ENCODE peak calls at places on chromosomes 7 and 10, in eight cellular contexts. One of them, this sample, is unnamed.

GRCh38 chr10:86327954-86328705 is 38.5 kb downstream of the GRID1 start:
- DNase-seq in BJ: no peak
- DNase-seq in AG04450: no peak
- DNase-seq in B cell: no peak
- DNase-seq in PC-3: no peak
- DNase-seq in OCI-LY7: no peak
- DNase-seq in transverse colon: no peak
- DNase-seq in mesothelial cell of epicardium: no peak
- DNase-seq in this sample: no peak

GRCh38 chr10:50794490-50794889 is 54.8 kb downstream of the ASAH2B start:
- DNase-seq in BJ: no peak
- DNase-seq in AG04450: no peak
- DNase-seq in B cell: no peak
- DNase-seq in PC-3: peak
- DNase-seq in OCI-LY7: no peak
- DNase-seq in transverse colon: no peak
- DNase-seq in mesothelial cell of epicardium: no peak
- DNase-seq in this sample: no peak

GRCh38 chr10:49610015-49610734 is at the start of gene SLC18A3:
- DNase-seq in BJ: no peak
- DNase-seq in AG04450: no peak
- DNase-seq in B cell: no peak
- DNase-seq in PC-3: no peak
- DNase-seq in OCI-LY7: no peak
- DNase-seq in transverse colon: no peak
- DNase-seq in mesothelial cell of epicardium: no peak
- DNase-seq in this sample: peak

GRCh38 chr10:34121974-34122282 is 693.2 kb downstream of the PARD3 start:
- DNase-seq in BJ: no peak
- DNase-seq in AG04450: peak
- DNase-seq in B cell: no peak
- DNase-seq in PC-3: peak
- DNase-seq in OCI-LY7: no peak
- DNase-seq in transverse colon: no peak
- DNase-seq in mesothelial cell of epicardium: no peak
- DNase-seq in this sample: no peak

GRCh38 chr10:22294694-22295093 is 21.5 kb upstream of the COMMD3 start:
- DNase-seq in BJ: no peak
- DNase-seq in AG04450: no peak
- DNase-seq in B cell: no peak
- DNase-seq in PC-3: no peak
- DNase-seq in OCI-LY7: no peak
- DNase-seq in transverse colon: no peak
- DNase-seq in mesothelial cell of epicardium: no peak
- DNase-seq in this sample: no peak

GRCh38 chr10:86599729-86600128 is 54.6 kb upstream of the OPN4 start:
- DNase-seq in BJ: no peak
- DNase-seq in AG04450: no peak
- DNase-seq in B cell: no peak
- DNase-seq in PC-3: no peak
- DNase-seq in OCI-LY7: peak
- DNase-seq in transverse colon: peak
- DNase-seq in mesothelial cell of epicardium: no peak
- DNase-seq in this sample: no peak

GRCh38 chr7:27873981-27874957 is 134.3 kb downstream of the TAX1BP1 start:
- DNase-seq in BJ: no peak
- DNase-seq in AG04450: no peak
- DNase-seq in B cell: no peak
- DNase-seq in PC-3: peak
- DNase-seq in OCI-LY7: no peak
- DNase-seq in transverse colon: peak
- DNase-seq in mesothelial cell of epicardium: no peak
- DNase-seq in this sample: no peak

GRCh38 chr7:151137841-151138540 is 29.5 kb downstream of the GBX1 start:
- DNase-seq in BJ: no peak
- DNase-seq in AG04450: no peak
- DNase-seq in B cell: no peak
- DNase-seq in PC-3: no peak
- DNase-seq in OCI-LY7: no peak
- DNase-seq in transverse colon: no peak
- DNase-seq in mesothelial cell of epicardium: no peak
- DNase-seq in this sample: peak

GRCh38 chr7:134122980-134123379 is 4.2 kb upstream of the LRGUK start:
- DNase-seq in BJ: no peak
- DNase-seq in AG04450: no peak
- DNase-seq in B cell: no peak
- DNase-seq in PC-3: no peak
- DNase-seq in OCI-LY7: no peak
- DNase-seq in transverse colon: no peak
- DNase-seq in mesothelial cell of epicardium: no peak
- DNase-seq in this sample: no peak

GRCh38 chr7:11212080-11212711 is 238.5 kb downstream of the PHF14 start:
- DNase-seq in BJ: no peak
- DNase-seq in AG04450: peak
- DNase-seq in B cell: peak
- DNase-seq in PC-3: peak
- DNase-seq in OCI-LY7: peak
- DNase-seq in transverse colon: peak
- DNase-seq in mesothelial cell of epicardium: peak
- DNase-seq in this sample: peak

GRCh38 chr7:146053492-146053891 is 63.1 kb upstream of the CNTNAP2 start:
- DNase-seq in BJ: no peak
- DNase-seq in AG04450: no peak
- DNase-seq in B cell: no peak
- DNase-seq in PC-3: peak
- DNase-seq in OCI-LY7: no peak
- DNase-seq in transverse colon: no peak
- DNase-seq in mesothelial cell of epicardium: no peak
- DNase-seq in this sample: no peak

DNA sequence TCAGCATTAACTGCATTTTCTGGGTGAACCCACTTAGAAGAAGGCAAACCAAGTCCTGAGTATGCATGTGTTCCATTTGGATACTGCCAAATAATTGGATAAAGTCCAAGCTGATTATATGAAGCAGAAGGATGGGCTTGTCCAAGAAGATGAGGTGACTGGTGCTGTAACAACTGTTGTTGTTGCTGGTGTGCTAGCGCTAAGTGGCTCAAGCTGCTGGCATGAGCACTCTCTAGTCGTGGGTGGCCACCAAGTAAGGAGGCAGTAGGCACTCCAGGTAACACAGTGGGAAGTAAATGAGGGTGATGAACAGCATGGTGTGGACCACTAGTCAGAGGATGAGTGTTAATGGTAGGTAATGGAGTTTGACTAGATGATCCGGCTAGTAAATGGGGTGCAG is 80.4 kb downstream of the NRBF2 start:
- DNase-seq in BJ: no peak
- DNase-seq in AG04450: no peak
- DNase-seq in B cell: no peak
- DNase-seq in PC-3: no peak
- DNase-seq in OCI-LY7: no peak
- DNase-seq in transverse colon: no peak
- DNase-seq in mesothelial cell of epicardium: no peak
- DNase-seq in this sample: no peak
- TF ChIP-seq CTCF in BJ: no peak
- TF ChIP-seq CTCF in AG04450: no peak
- TF ChIP-seq CTCF in B cell: no peak
- TF ChIP-seq CTCF in PC-3: no peak
- TF ChIP-seq CTCF in OCI-LY7: no peak
- TF ChIP-seq CTCF in transverse colon: no peak
- TF ChIP-seq CTCF in mesothelial cell of epicardium: no peak
- TF ChIP-seq CTCF in this sample: no peak

DNA sequence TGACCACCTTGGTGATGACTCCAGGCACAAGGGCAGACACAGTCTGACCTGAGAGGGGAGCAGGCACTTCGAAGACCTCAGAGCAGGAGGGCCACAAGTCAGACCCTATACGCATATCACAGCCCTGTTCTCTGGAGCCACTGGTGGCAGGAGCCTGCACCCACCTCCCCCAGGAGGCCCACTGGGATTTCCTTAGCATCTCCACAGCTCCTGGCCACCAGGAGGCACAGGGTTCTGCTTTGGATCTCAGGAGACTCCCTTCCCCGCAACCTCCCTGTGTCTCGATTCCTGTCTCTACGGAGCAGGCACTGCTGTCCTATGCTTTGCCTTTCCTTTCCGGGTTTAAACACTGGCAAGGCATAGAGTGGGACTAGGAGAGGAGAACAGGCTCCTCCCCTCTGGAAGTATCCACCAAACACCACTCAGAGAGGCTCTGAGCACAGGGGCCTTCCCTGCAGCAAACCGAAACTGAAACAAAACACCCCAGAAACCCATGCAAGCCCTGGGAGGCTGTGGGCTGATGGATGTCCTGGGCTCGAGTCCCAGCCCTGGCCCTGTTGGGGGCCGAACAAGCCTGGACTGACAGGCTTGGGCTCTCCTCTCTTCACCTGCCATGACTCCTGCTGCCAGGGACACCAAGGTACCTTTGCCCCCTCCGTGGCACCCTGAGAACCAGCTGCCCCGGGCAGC is 166.3 kb downstream of the NEURL1 start:
- DNase-seq in BJ: peak
- DNase-seq in AG04450: peak
- DNase-seq in B cell: peak
- DNase-seq in PC-3: no peak
- DNase-seq in OCI-LY7: no peak
- DNase-seq in transverse colon: peak
- DNase-seq in mesothelial cell of epicardium: no peak
- DNase-seq in this sample: peak
- TF ChIP-seq CTCF in BJ: peak
- TF ChIP-seq CTCF in AG04450: peak
- TF ChIP-seq CTCF in B cell: no peak
- TF ChIP-seq CTCF in PC-3: no peak
- TF ChIP-seq CTCF in OCI-LY7: no peak
- TF ChIP-seq CTCF in transverse colon: no peak
- TF ChIP-seq CTCF in mesothelial cell of epicardium: no peak
- TF ChIP-seq CTCF in this sample: no peak

DNA sequence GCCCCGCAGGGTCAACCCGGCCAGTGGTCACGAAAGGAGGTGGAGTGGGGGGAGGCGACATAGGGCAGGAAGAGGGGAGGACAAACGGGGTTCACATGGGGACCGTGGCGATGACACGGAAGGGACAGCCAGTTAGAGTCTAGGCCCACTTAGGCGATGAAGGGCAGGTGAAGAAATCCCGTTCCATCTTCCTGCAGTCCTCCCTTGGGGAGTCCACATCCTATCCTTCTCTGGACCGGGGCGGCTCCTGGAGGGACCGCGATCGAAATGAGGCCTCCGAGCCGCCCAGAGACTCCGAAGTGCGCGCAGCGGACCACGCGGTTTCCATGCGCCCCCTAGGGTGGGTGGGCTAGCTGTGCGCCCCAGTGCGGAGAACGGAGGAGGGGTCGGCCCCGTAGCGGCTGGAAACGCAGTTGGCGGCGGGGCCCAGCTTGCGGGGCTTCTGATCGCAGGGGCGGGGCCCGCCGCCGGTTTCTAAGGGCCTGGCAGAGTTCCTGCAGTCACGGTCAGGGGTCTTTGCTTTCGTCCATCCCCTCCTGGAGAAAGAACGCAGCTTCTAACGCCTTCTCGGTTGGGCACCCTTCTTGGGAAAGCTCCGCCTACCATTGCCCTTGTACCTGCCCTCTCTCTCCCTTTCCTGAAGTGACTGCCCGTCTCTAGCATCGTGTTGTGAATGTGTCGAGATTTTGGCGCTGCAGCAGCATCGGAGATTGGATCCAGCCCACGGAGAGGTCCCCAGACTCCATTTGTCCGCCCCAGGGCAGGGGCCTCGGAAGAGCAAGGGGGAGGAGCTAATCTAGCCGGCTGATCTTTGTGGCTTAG is 17.9 kb upstream of the TMEM225B start:
- DNase-seq in BJ: no peak
- DNase-seq in AG04450: no peak
- DNase-seq in B cell: peak
- DNase-seq in PC-3: no peak
- DNase-seq in OCI-LY7: no peak
- DNase-seq in transverse colon: peak
- DNase-seq in mesothelial cell of epicardium: peak
- DNase-seq in this sample: peak
- TF ChIP-seq CTCF in BJ: peak
- TF ChIP-seq CTCF in AG04450: peak
- TF ChIP-seq CTCF in B cell: peak
- TF ChIP-seq CTCF in PC-3: no peak
- TF ChIP-seq CTCF in OCI-LY7: peak
- TF ChIP-seq CTCF in transverse colon: peak
- TF ChIP-seq CTCF in mesothelial cell of epicardium: peak
- TF ChIP-seq CTCF in this sample: peak

GRCh38 chr7:94183289-94183749 is 179.2 kb upstream of the BET1 start:
- DNase-seq in BJ: peak
- DNase-seq in AG04450: peak
- DNase-seq in B cell: no peak
- DNase-seq in PC-3: peak
- DNase-seq in OCI-LY7: no peak
- DNase-seq in transverse colon: no peak
- DNase-seq in mesothelial cell of epicardium: no peak
- DNase-seq in this sample: no peak
- TF ChIP-seq CTCF in BJ: peak
- TF ChIP-seq CTCF in AG04450: peak
- TF ChIP-seq CTCF in B cell: no peak
- TF ChIP-seq CTCF in PC-3: no peak
- TF ChIP-seq CTCF in OCI-LY7: no peak
- TF ChIP-seq CTCF in transverse colon: no peak
- TF ChIP-seq CTCF in mesothelial cell of epicardium: no peak
- TF ChIP-seq CTCF in this sample: no peak

GRCh38 chr10:81843042-81843441 is 32.0 kb upstream of the NRG3 start:
- DNase-seq in BJ: no peak
- DNase-seq in AG04450: no peak
- DNase-seq in B cell: no peak
- DNase-seq in PC-3: no peak
- DNase-seq in OCI-LY7: no peak
- DNase-seq in transverse colon: no peak
- DNase-seq in mesothelial cell of epicardium: no peak
- DNase-seq in this sample: no peak

GRCh38 chr10:81838950-81839349 is 36.0 kb upstream of the NRG3 start:
- DNase-seq in BJ: no peak
- DNase-seq in AG04450: no peak
- DNase-seq in B cell: no peak
- DNase-seq in PC-3: no peak
- DNase-seq in OCI-LY7: peak
- DNase-seq in transverse colon: no peak
- DNase-seq in mesothelial cell of epicardium: no peak
- DNase-seq in this sample: no peak
- TF ChIP-seq CTCF in BJ: no peak
- TF ChIP-seq CTCF in AG04450: no peak
- TF ChIP-seq CTCF in B cell: no peak
- TF ChIP-seq CTCF in PC-3: no peak
- TF ChIP-seq CTCF in OCI-LY7: peak
- TF ChIP-seq CTCF in transverse colon: no peak
- TF ChIP-seq CTCF in mesothelial cell of epicardium: no peak
- TF ChIP-seq CTCF in this sample: no peak